ENCODE peak calls at places on chromosomes 3 and 15, in six cellular contexts. M is neuronal stem cell, W is H1, Y is trophoblast cell, S is mesenchymal stem cell, U is IMR-90. C is an unnamed sample.

GRCh38 chr3:27504749-27505148 is 20.6 kb upstream of the SLC4A7 start:
- DNase-seq in M (no peak), W (no peak), Y (no peak), S (no peak), U (no peak), C (peak)

GRCh38 chr3:73490453-73491311 is 134.1 kb downstream of the PDZRN3 start:
- DNase-seq in M (no peak), W (no peak), Y (no peak), S (no peak), U (peak), C (peak)

GRCh38 chr3:125058529-125058928 is 2.7 kb upstream of the HEG1 start:
- DNase-seq in M (no peak), W (no peak), Y (no peak), S (no peak), U (no peak), C (no peak)

GRCh38 chr3:113773381-113773780 is 26.5 kb downstream of the ATP6V1A start:
- DNase-seq in M (no peak), W (no peak), Y (no peak), S (peak), U (peak), C (no peak)

GRCh38 chr15:90564109-90564508 is 34.4 kb downstream of the CRTC3 start:
- DNase-seq in M (no peak), W (no peak), Y (no peak), S (no peak), U (no peak), C (no peak)

GRCh38 chr15:28086175-28086703 is 12.9 kb downstream of the OCA2 start:
- DNase-seq in M (no peak), W (no peak), Y (peak), S (peak), U (peak), C (peak)

GRCh38 chr3:189664311-189664710 is 33.1 kb downstream of the TP63 start:
- DNase-seq in M (no peak), W (no peak), Y (peak), S (peak), U (peak), C (peak)

GRCh38 chr3:81581966-81582599 is 179.4 kb downstream of the GBE1 start:
- DNase-seq in M (no peak), W (peak), Y (peak), S (peak), U (peak), C (peak)

GRCh38 chr15:33031324-33031736 is 163.2 kb downstream of the FMN1 start:
- DNase-seq in M (no peak), W (no peak), Y (no peak), S (no peak), U (peak), C (peak)

GRCh38 chr3:195319060-195319459 is 48.1 kb upstream of the XXYLT1 start:
- DNase-seq in M (no peak), W (no peak), Y (no peak), S (no peak), U (no peak), C (peak)

GRCh38 chr3:197949767-197950660 is at the start of gene RPL35A:
- DNase-seq in M (peak), W (peak), Y (peak), S (peak), U (peak), C (peak)
- H3K4ac ChIP-seq in M (no peak), W (peak), Y (peak), S (peak), U (peak), C (peak)

DNA sequence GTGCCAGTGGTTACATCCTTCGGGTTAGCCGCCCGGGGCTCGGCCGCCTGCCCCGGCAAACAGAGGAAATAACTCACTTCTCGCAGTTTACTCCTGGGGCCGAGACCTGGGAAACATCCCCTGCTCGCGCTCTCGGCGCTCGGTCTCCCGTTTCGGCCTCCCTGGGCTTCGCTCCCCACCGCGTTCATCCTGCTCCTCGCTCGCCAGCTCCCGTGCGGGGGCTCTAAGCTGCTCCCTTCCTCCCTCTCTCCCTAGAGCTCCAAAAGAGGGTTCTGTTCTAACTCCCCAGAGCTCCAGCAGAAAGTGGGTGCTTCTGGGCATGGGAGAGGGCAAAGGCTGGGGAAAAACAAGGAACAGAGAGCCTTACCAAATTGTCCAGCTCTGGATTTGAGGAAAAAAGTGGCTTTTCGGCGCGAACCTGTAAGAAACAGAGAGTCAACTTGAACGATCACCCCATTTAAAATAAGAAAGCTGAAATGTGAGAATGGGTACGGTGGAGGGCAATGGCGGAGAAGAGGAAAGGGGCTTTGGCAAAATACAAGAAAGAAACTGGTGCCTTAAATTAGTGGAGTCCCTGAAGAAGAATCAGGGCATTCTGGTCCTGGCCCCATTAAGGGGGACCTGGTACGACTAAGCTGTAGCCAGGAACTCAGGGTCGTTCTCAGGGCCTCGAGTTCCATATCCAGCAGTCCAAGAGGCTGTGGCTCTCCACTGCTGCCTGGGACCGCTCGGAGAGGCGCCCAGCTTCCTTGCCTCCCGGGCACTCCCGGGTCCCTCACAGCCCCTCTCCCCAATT is 5.0 kb downstream of the MEIS2 start:
- DNase-seq in M (peak), W (no peak), Y (no peak), S (peak), U (no peak), C (peak)
- H3K4me3 ChIP-seq in M (no peak), W (peak), Y (no peak), S (peak), U (no peak), C (peak)

DNA sequence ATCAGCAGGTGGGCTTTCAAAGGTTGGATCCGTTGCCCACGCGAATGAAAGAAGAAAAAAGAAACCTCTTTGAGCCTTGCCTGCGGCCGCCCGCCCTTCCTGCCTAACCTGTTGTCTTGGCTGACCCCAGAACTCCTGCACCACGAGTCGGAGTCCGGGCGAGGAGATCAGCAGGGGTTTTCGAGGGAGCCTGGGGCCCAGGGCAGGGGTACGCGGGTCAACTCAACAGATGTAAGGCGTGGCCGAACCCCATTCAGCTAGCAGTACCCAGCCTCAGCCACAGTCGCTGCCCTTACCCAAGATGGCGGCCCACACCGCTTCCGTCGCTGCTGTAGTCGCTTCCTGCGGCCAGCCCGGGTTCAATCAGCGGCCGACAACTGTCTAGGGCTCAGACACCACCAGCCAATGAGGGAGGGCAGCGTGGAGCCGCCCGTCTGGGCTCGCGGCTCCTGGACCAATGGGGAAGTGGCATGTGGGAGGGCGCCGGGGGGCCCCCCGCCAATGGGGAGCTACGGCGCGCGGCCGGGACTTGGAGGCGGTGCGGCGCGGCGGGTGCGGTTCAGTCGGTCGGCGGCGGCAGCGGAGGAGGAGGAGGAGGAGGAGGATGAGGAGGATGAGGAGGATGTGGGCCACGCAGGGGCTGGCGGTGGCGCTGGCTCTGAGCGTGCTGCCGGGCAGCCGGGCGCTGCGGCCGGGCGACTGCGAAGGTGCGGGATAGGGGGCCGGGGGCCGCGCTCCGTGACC is at the start of gene MANF:
- DNase-seq in M (peak), W (peak), Y (peak), S (peak), U (peak), C (peak)
- H3K4ac ChIP-seq in M (peak), W (peak), Y (peak), S (peak), U (peak), C (peak)

GRCh38 chr15:72237286-72238224 is 6.6 kb upstream of the PKM start:
- DNase-seq in M (no peak), W (peak), Y (peak), S (peak), U (peak), C (peak)
- H3K4me3 ChIP-seq in M (no peak), W (no peak), Y (no peak), S (peak), U (peak), C (no peak)

GRCh38 chr3:71495708-71496472 is 87.6 kb downstream of the FOXP1 start:
- DNase-seq in M (no peak), W (no peak), Y (peak), S (peak), U (peak), C (peak)
- H3K4ac ChIP-seq in M (no peak), W (peak), Y (no peak), S (no peak), U (peak), C (peak)